ENCODE peak calls at places on chromosome 7, in eight cellular contexts. I is coronary artery; Z is WTC11; G is LoVo; Q is AML-193; A is effector memory CD4-positive, alpha-beta T cell; B is GM04503; V is NCI-H1694 treated with DMSO at 0.1 percent for 48 hours. M is an unnamed sample.

GRCh38 chr7:132846086-132846485 is 235.8 kb downstream of the CHCHD3 start:
- DNase-seq in A (no peak), B (no peak), Q (no peak), Z (no peak), I (no peak), G (no peak), V (no peak), M (no peak)

GRCh38 chr7:128814496-128814895 is 15.7 kb upstream of the FLNC start:
- DNase-seq in G (no peak), V (peak; percentile 34), Q (no peak), I (no peak), Z (no peak), A (no peak), B (no peak), M (no peak)

GRCh38 chr7:131455546-131455945 is 100.9 kb downstream of the PODXL start:
- DNase-seq in V (no peak), B (no peak), I (no peak), Z (no peak), A (no peak), G (no peak), Q (no peak), M (no peak)

GRCh38 chr7:93725954-93726353 is 151.4 kb upstream of the CALCR start:
- DNase-seq in Q (no peak), I (no peak), B (no peak), Z (no peak), V (no peak), A (no peak), G (no peak), M (no peak)

GRCh38 chr7:2109936-2110585 is 122.7 kb downstream of the MAD1L1 start:
- DNase-seq in V (no peak), B (peak; percentile 69), A (no peak), Z (no peak), Q (no peak), G (peak; percentile 88), I (no peak), M (no peak)

GRCh38 chr7:106871793-106872571 is 6.9 kb downstream of the PIK3CG start:
- DNase-seq in A (no peak), V (no peak), I (no peak), B (no peak), G (no peak), Z (no peak), Q (peak; percentile 24), M (no peak)

GRCh38 chr7:157722137-157723060 is 385.6 kb downstream of the DNAJB6 start:
- DNase-seq in Q (no peak), A (no peak), Z (no peak), I (no peak), G (no peak), B (no peak), V (no peak), M (no peak)

GRCh38 chr7:142303650-142304049 is 45.8 kb upstream of the PRSS58 start:
- DNase-seq in A (no peak), G (no peak), B (no peak), Q (peak; percentile 56), Z (no peak), I (no peak), V (no peak), M (peak; percentile 87)

GRCh38 chr7:82131224-82131623 is 312.4 kb downstream of the CACNA2D1 start:
- DNase-seq in A (no peak), V (no peak), I (no peak), G (no peak), Q (no peak), B (no peak), Z (no peak), M (no peak)

GRCh38 chr7:151206914-151207313 is 3.4 kb downstream of the H2BK1 start:
- DNase-seq in Z (no peak), I (no peak), A (peak; percentile 42), B (no peak), G (no peak), V (no peak), Q (no peak), M (no peak)

GRCh38 chr7:111730476-111731300 is 168.4 kb upstream of the IMMP2L start:
- DNase-seq in A (no peak), Q (peak; percentile 43), B (no peak), G (peak; percentile 15), V (peak; percentile 39), I (no peak), Z (no peak), M (peak; percentile 75)

GRCh38 chr7:97751566-97751965 is 19.7 kb downstream of the TAC1 start:
- DNase-seq in A (no peak), I (no peak), Q (no peak), B (no peak), Z (no peak), V (no peak), G (no peak), M (no peak)

GRCh38 chr7:108419961-108420360 is 36.3 kb downstream of the NRCAM start:
- DNase-seq in Z (no peak), Q (no peak), A (no peak), B (no peak), I (no peak), V (no peak), G (no peak), M (no peak)

GRCh38 chr7:2928256-2928612 is 84.1 kb upstream of the GNA12 start:
- DNase-seq in B (no peak), Z (peak; percentile 4), G (no peak), I (peak; percentile 56), Q (no peak), A (no peak), V (no peak), M (no peak)

GRCh38 chr7:44158873-44159631 is 17.9 kb upstream of the MYL7 start:
- DNase-seq in I (peak; percentile 69), Z (no peak), B (no peak), V (no peak), G (no peak), A (no peak), Q (no peak), M (no peak)

GRCh38 chr7:152709307-152710133 is 33.6 kb upstream of the XRCC2 start:
- DNase-seq in B (no peak), V (no peak), I (no peak), G (peak; percentile 35), Q (no peak), Z (no peak), A (no peak), M (no peak)

GRCh38 chr7:94580601-94581000 is 71.0 kb downstream of the CASD1 start:
- DNase-seq in A (no peak), Z (no peak), G (peak; percentile 69), V (no peak), B (peak; percentile 24), I (no peak), Q (no peak), M (no peak)

GRCh38 chr7:45924283-45924682 is 3.2 kb upstream of the IGFBP3 start:
- DNase-seq in G (peak; percentile 41), I (no peak), A (no peak), B (peak; percentile 77), V (no peak), Q (no peak), Z (no peak), M (no peak)

GRCh38 chr7:101412976-101413375 is 50.3 kb downstream of the COL26A1 start:
- DNase-seq in I (no peak), A (no peak), G (no peak), V (no peak), B (no peak), Q (no peak), Z (no peak), M (no peak)

GRCh38 chr7:753190-753589 is 26.1 kb upstream of the PRKAR1B start:
- DNase-seq in B (no peak), V (no peak), G (no peak), Q (no peak), Z (no peak), I (no peak), A (no peak), M (no peak)

M was measured in Kasumi-1.